ENCODE peak calls at places on chromosomes 6 and 20, in four cellular contexts. One of them, this sample, is unnamed.

GRCh38 chr6:144897441-144897921 is 612.3 kb downstream of the UTRN start:
- DNase-seq in mesendoderm: peak; percentile 26
- DNase-seq in H1: no peak
- DNase-seq in trophoblast cell: peak; percentile 8
- DNase-seq in this sample: no peak

GRCh38 chr6:111087106-111087835 is at the start of gene SLC16A10:
- DNase-seq in mesendoderm: peak; percentile 79
- DNase-seq in H1: peak; percentile 87
- DNase-seq in trophoblast cell: peak; percentile 77
- DNase-seq in this sample: peak; percentile 87

GRCh38 chr20:5191829-5192569 is 65.2 kb downstream of the CDS2 start:
- DNase-seq in mesendoderm: peak; percentile 78
- DNase-seq in H1: no peak
- DNase-seq in trophoblast cell: peak; percentile 77
- DNase-seq in this sample: peak; percentile 58

GRCh38 chr20:59137532-59137931 is 26.1 kb upstream of the ZNF831 start:
- DNase-seq in trophoblast cell: no peak
- DNase-seq in mesendoderm: no peak
- DNase-seq in H1: no peak
- DNase-seq in this sample: no peak

GRCh38 chr6:50091641-50092040 is 41.9 kb upstream of the DEFB112 start:
- DNase-seq in mesendoderm: no peak
- DNase-seq in H1: no peak
- DNase-seq in trophoblast cell: no peak
- DNase-seq in this sample: no peak

GRCh38 chr20:23245553-23246128 is 105.0 kb upstream of the NXT1 start:
- DNase-seq in trophoblast cell: peak; percentile 49
- DNase-seq in H1: peak; percentile 66
- DNase-seq in mesendoderm: peak; percentile 79
- DNase-seq in this sample: peak; percentile 78

GRCh38 chr6:13522639-13523038 is 35.2 kb upstream of the GFOD1 start:
- DNase-seq in H1: no peak
- DNase-seq in trophoblast cell: peak; percentile 15
- DNase-seq in mesendoderm: no peak
- DNase-seq in this sample: no peak

GRCh38 chr20:14062786-14063185 is 67.5 kb downstream of the MACROD2 start:
- DNase-seq in trophoblast cell: no peak
- DNase-seq in H1: no peak
- DNase-seq in mesendoderm: no peak
- DNase-seq in this sample: no peak

GRCh38 chr20:1491281-1491840 is at the start of gene SIRPB2:
- DNase-seq in mesendoderm: no peak
- DNase-seq in H1: no peak
- DNase-seq in trophoblast cell: peak; percentile 36
- DNase-seq in this sample: no peak

GRCh38 chr20:59830107-59831023 is 103.1 kb downstream of the SYCP2 start:
- DNase-seq in H1: peak; percentile 35
- DNase-seq in trophoblast cell: no peak
- DNase-seq in mesendoderm: no peak
- DNase-seq in this sample: no peak

GRCh38 chr6:87297115-87297514 is 25.3 kb upstream of the SMIM8 start:
- DNase-seq in trophoblast cell: peak; percentile 61
- DNase-seq in mesendoderm: no peak
- DNase-seq in H1: no peak
- DNase-seq in this sample: no peak

GRCh38 chr20:38889792-38890496 is 36.3 kb upstream of the FAM83D start:
- DNase-seq in trophoblast cell: no peak
- DNase-seq in mesendoderm: no peak
- DNase-seq in H1: no peak
- DNase-seq in this sample: no peak

GRCh38 chr6:69668916-69669315 is 127.9 kb downstream of the LMBRD1 start:
- DNase-seq in mesendoderm: no peak
- DNase-seq in H1: no peak
- DNase-seq in trophoblast cell: no peak
- DNase-seq in this sample: no peak

GRCh38 chr6:5036309-5036708 is 32.5 kb upstream of the RPP40 start:
- DNase-seq in mesendoderm: peak; percentile 95
- DNase-seq in H1: no peak
- DNase-seq in trophoblast cell: peak; percentile 78
- DNase-seq in this sample: peak; percentile 90

GRCh38 chr20:21707999-21708737 is 2.7 kb downstream of the PAX1 start:
- DNase-seq in trophoblast cell: no peak
- DNase-seq in mesendoderm: no peak
- DNase-seq in H1: no peak
- DNase-seq in this sample: no peak

GRCh38 chr6:42179261-42179955 is 6.2 kb downstream of the GUCA1A start:
- DNase-seq in H1: no peak
- DNase-seq in mesendoderm: no peak
- DNase-seq in trophoblast cell: no peak
- DNase-seq in this sample: no peak

GRCh38 chr6:165227644-165228329 is 81.6 kb downstream of the C6orf118 start:
- DNase-seq in trophoblast cell: peak; percentile 24
- DNase-seq in H1: no peak
- DNase-seq in mesendoderm: no peak
- DNase-seq in this sample: no peak

GRCh38 chr20:59537991-59538390 is 66.3 kb upstream of the PHACTR3 start:
- DNase-seq in trophoblast cell: no peak
- DNase-seq in H1: no peak
- DNase-seq in mesendoderm: no peak
- DNase-seq in this sample: no peak

GRCh38 chr20:44810391-44811149 is at the start of gene RIMS4:
- DNase-seq in trophoblast cell: peak; percentile 26
- DNase-seq in H1: peak; percentile 66
- DNase-seq in mesendoderm: peak; percentile 36
- DNase-seq in this sample: peak; percentile 41

GRCh38 chr6:127267742-127268588 is 1.3 kb downstream of the RNF146 start:
- DNase-seq in trophoblast cell: no peak
- DNase-seq in mesendoderm: no peak
- DNase-seq in H1: no peak
- DNase-seq in this sample: no peak

GRCh38 chr6:73314577-73315492 is 39.2 kb downstream of the DPPA5 start:
- DNase-seq in H1: peak; percentile 43
- DNase-seq in trophoblast cell: no peak
- DNase-seq in mesendoderm: no peak
- DNase-seq in this sample: no peak

GRCh38 chr20:53844259-53844658 is 226.1 kb downstream of the BCAS1 start:
- DNase-seq in H1: no peak
- DNase-seq in trophoblast cell: peak; percentile 34
- DNase-seq in mesendoderm: no peak
- DNase-seq in this sample: no peak

GRCh38 chr20:13771853-13772453 is 12.8 kb downstream of the ESF1 start:
- DNase-seq in H1: no peak
- DNase-seq in mesendoderm: peak; percentile 8
- DNase-seq in trophoblast cell: peak; percentile 74
- DNase-seq in this sample: no peak

GRCh38 chr6:105452924-105453756 is 50.3 kb upstream of the PREP start:
- DNase-seq in H1: no peak
- DNase-seq in mesendoderm: no peak
- DNase-seq in trophoblast cell: no peak
- DNase-seq in this sample: no peak

GRCh38 chr6:16244869-16245451 is 6.6 kb downstream of the GMPR start:
- DNase-seq in H1: no peak
- DNase-seq in trophoblast cell: no peak
- DNase-seq in mesendoderm: peak; percentile 68
- DNase-seq in this sample: no peak

GRCh38 chr20:51446656-51447055 is 95.9 kb downstream of the NFATC2 start:
- DNase-seq in trophoblast cell: peak; percentile 71
- DNase-seq in mesendoderm: peak; percentile 76
- DNase-seq in H1: no peak
- DNase-seq in this sample: no peak

GRCh38 chr6:135181333-135182119 is 418 bp downstream of the MYB start:
- DNase-seq in trophoblast cell: peak; percentile 35
- DNase-seq in H1: no peak
- DNase-seq in mesendoderm: peak; percentile 35
- DNase-seq in this sample: peak; percentile 43

GRCh38 chr20:62617711-62618483 is 24.4 kb upstream of the SLCO4A1 start:
- DNase-seq in mesendoderm: no peak
- DNase-seq in H1: no peak
- DNase-seq in trophoblast cell: peak; percentile 37
- DNase-seq in this sample: no peak

GRCh38 chr20:10795286-10796026 is 121.7 kb upstream of the JAG1 start:
- DNase-seq in trophoblast cell: no peak
- DNase-seq in H1: no peak
- DNase-seq in mesendoderm: no peak
- DNase-seq in this sample: no peak

GRCh38 chr6:45703041-45703739 is 312.5 kb downstream of the CLIC5 start:
- DNase-seq in mesendoderm: no peak
- DNase-seq in trophoblast cell: no peak
- DNase-seq in H1: no peak
- DNase-seq in this sample: no peak
- H2BK5ac ChIP-seq in mesendoderm: no peak overlapping the region
- H2BK5ac ChIP-seq in trophoblast cell: no peak overlapping the region
- H2BK5ac ChIP-seq in H1: no peak overlapping the region
- H2BK5ac ChIP-seq in this sample: no peak overlapping the region

DNA sequence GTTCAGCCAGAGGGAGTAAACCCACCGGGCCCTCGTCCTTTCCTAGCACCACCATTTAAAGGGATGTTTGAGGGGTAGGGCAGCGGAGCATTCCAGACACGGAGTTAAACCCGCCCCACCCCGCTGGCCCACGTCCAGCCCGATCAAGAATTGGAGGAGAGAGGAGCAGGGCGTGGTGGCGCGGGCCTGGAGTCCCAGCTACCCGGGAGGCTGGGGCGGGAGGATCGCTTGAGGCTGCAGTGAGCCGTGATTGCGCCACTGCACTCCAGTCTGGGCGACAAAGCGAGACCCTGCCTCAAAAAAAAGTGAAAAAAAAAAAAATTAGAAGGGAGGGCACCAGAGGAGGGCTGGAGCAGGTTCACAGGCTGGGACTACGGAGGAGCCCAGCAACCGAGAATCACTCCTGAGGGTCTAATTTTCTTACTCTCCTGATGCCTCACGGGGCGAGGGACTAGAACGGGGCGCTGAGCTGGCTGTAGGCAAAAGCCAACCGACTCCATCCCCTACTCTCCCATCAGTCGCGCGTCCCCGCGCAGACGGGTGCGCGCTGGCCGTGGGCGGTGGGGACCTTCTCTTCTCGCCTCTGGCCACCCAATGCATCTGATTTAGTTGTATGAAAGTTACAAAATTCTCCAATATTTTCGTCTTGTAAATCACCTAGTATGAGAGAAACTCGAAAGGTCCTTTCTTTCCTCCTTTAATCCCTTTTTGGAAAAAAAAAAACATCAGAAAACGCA is 6.1 kb upstream of the HSPA1B start:
- DNase-seq in H1: peak; percentile 75
- DNase-seq in trophoblast cell: peak; percentile 74
- DNase-seq in mesendoderm: peak; percentile 79
- DNase-seq in this sample: peak; percentile 69
- H3K79me2 ChIP-seq in H1: peaks cover 5% of the 10 kb centered on the region
- H3K79me2 ChIP-seq in trophoblast cell: peaks cover 4% of the 10 kb centered on the region
- H3K79me2 ChIP-seq in mesendoderm: peaks cover 3% of the 10 kb centered on the region
- H3K79me2 ChIP-seq in this sample: no peaks in the 10 kb centered on the region

GRCh38 chr6:156735751-156736150 is 41.4 kb upstream of the ARID1B start:
- DNase-seq in mesendoderm: no peak
- DNase-seq in trophoblast cell: no peak
- DNase-seq in H1: no peak
- DNase-seq in this sample: no peak

GRCh38 chr6:156729248-156729647 is 47.9 kb upstream of the ARID1B start:
- DNase-seq in trophoblast cell: peak; percentile 82
- DNase-seq in H1: no peak
- DNase-seq in mesendoderm: no peak
- DNase-seq in this sample: no peak

GRCh38 chr6:156727715-156728385 is 49.3 kb upstream of the ARID1B start:
- DNase-seq in trophoblast cell: no peak
- DNase-seq in H1: no peak
- DNase-seq in mesendoderm: no peak
- DNase-seq in this sample: no peak

GRCh38 chr6:156725712-156726111 is 51.5 kb upstream of the ARID1B start:
- DNase-seq in mesendoderm: no peak
- DNase-seq in H1: no peak
- DNase-seq in trophoblast cell: no peak
- DNase-seq in this sample: no peak

DNA sequence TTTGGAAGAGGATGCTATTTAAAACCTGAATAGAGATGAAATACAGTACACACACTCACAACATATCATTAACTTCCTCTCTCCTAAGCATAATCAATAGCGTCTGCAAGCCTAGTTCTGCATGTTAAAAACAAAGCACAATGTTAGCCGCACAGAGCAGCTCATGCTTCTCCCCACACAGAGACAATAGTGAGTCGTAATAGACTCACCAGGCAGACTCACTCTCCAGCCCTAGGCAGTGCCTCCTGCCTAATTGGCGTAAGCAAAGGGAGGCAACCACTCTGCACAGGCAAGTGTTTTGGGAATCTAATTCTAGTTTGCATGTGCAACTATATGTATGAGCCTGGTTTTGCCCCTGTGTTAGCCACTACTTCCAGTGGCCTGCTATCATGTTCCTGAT is 45.7 kb upstream of the ARID1B start:
- DNase-seq in mesendoderm: no peak
- DNase-seq in trophoblast cell: no peak
- DNase-seq in H1: no peak
- DNase-seq in this sample: no peak
- H2BK5ac ChIP-seq in mesendoderm: no peak overlapping the region
- H2BK5ac ChIP-seq in trophoblast cell: no peak overlapping the region
- H2BK5ac ChIP-seq in H1: no peak overlapping the region
- H2BK5ac ChIP-seq in this sample: no peak overlapping the region

GRCh38 chr6:158785036-158785435 is 34.1 kb downstream of the EZR start:
- DNase-seq in H1: no peak
- DNase-seq in trophoblast cell: no peak
- DNase-seq in mesendoderm: no peak
- DNase-seq in this sample: no peak
- H3K79me2 ChIP-seq in H1: peaks cover 86% of the 10 kb centered on the region
- H3K79me2 ChIP-seq in trophoblast cell: peaks cover 8% of the 10 kb centered on the region
- H3K79me2 ChIP-seq in mesendoderm: peaks cover 30% of the 10 kb centered on the region
- H3K79me2 ChIP-seq in this sample: peaks cover 3% of the 10 kb centered on the region

GRCh38 chr6:30821862-30822784 is 62.2 kb upstream of the DDR1 start:
- DNase-seq in mesendoderm: no peak
- DNase-seq in trophoblast cell: peak; percentile 76
- DNase-seq in H1: no peak
- DNase-seq in this sample: no peak

GRCh38 chr6:30816791-30817739 is 67.3 kb upstream of the DDR1 start:
- DNase-seq in mesendoderm: no peak
- DNase-seq in trophoblast cell: peak; percentile 40
- DNase-seq in H1: no peak
- DNase-seq in this sample: no peak

GRCh38 chr6:30819287-30819917 is 64.9 kb upstream of the DDR1 start:
- DNase-seq in mesendoderm: peak; percentile 57
- DNase-seq in trophoblast cell: peak; percentile 49
- DNase-seq in H1: no peak
- DNase-seq in this sample: no peak

GRCh38 chr6:30818426-30818841 is 65.9 kb upstream of the DDR1 start:
- DNase-seq in mesendoderm: no peak
- DNase-seq in trophoblast cell: peak; percentile 95
- DNase-seq in H1: no peak
- DNase-seq in this sample: no peak

DNA sequence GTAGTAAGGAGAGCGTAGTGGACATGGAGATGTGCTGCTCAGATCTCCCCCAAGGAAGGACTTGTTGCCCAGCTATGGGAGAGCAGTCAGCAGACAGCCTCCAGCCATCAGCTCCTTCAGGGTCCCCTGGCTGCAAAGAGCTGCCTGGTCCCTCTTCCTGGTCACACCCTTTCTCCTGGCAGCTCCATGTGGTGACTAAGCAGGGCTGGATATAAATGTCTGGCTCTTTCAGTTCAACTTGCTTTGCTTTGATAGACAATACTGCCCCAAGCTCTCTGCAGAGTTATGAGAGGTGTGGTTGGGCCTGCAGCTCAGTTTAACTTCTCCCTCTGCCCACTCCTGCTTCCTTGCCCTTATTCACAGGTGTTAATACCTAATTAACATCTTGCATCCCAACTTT is 64.1 kb upstream of the DDR1 start:
- DNase-seq in mesendoderm: peak; percentile 60
- DNase-seq in trophoblast cell: no peak
- DNase-seq in H1: no peak
- DNase-seq in this sample: no peak
- H2BK5ac ChIP-seq in mesendoderm: peak overlapping the region; percentile 77
- H2BK5ac ChIP-seq in trophoblast cell: peak overlapping the region; percentile 35
- H2BK5ac ChIP-seq in H1: no peak overlapping the region
- H2BK5ac ChIP-seq in this sample: no peak overlapping the region

This sample was measured in H9.